ENCODE peak calls at places on chromosomes 3 and 15, in six cellular contexts. O is A549, U is HepG2, G is endothelial cell of umbilical vein, V is K562, R is GM12878. E is an unnamed sample.

GRCh38 chr3:27105904-27106303 is 263.3 kb downstream of the NEK10 start:
- DNase-seq in O (peak), U (no peak), G (no peak), V (no peak), R (no peak), E (no peak)

GRCh38 chr15:92463352-92463751 is 69.7 kb downstream of the ST8SIA2 start:
- DNase-seq in O (no peak), U (no peak), G (no peak), V (no peak), R (no peak), E (no peak)

GRCh38 chr3:98961161-98962155 is 60.0 kb upstream of the DCBLD2 start:
- DNase-seq in O (no peak), U (no peak), G (peak), V (no peak), R (no peak), E (no peak)

GRCh38 chr3:46690798-46691197 is 2.7 kb downstream of the ALS2CL start:
- DNase-seq in O (no peak), U (no peak), G (no peak), V (no peak), R (no peak), E (no peak)

GRCh38 chr3:165522371-165522770 is 314.9 kb downstream of the BCHE start:
- DNase-seq in O (no peak), U (no peak), G (no peak), V (no peak), R (no peak), E (no peak)

GRCh38 chr15:100934735-100935134 is 15.6 kb downstream of the LRRK1 start:
- DNase-seq in O (no peak), U (no peak), G (no peak), V (no peak), R (no peak), E (no peak)

GRCh38 chr15:40313531-40314398 is 6.0 kb upstream of the PLCB2 start:
- DNase-seq in O (no peak), U (peak), G (peak), V (no peak), R (no peak), E (peak)

GRCh38 chr3:127915115-127915936 is at the start of gene KBTBD12:
- DNase-seq in O (no peak), U (no peak), G (no peak), V (no peak), R (no peak), E (no peak)

GRCh38 chr3:23288286-23288685 is 85.2 kb downstream of the UBE2E2 start:
- DNase-seq in O (no peak), U (no peak), G (peak), V (no peak), R (no peak), E (no peak)

GRCh38 chr3:44136421-44136820 is 105.3 kb upstream of the TOPAZ1 start:
- DNase-seq in O (no peak), U (no peak), G (peak), V (no peak), R (no peak), E (peak)
- TF ChIP-seq MYC in O (no peak), U (no peak), G (no peak), V (no peak), R (no peak), E (no peak)

GRCh38 chr3:170992854-170993253 is 33.7 kb downstream of the SLC2A2 start:
- DNase-seq in O (no peak), U (no peak), G (no peak), V (no peak), R (no peak), E (no peak)

GRCh38 chr3:170989100-170989648 is 37.3 kb downstream of the SLC2A2 start:
- DNase-seq in O (no peak), U (no peak), G (no peak), V (no peak), R (no peak), E (no peak)

GRCh38 chr3:170988378-170988777 is 38.1 kb downstream of the SLC2A2 start:
- DNase-seq in O (no peak), U (no peak), G (no peak), V (no peak), R (no peak), E (no peak)

DNA sequence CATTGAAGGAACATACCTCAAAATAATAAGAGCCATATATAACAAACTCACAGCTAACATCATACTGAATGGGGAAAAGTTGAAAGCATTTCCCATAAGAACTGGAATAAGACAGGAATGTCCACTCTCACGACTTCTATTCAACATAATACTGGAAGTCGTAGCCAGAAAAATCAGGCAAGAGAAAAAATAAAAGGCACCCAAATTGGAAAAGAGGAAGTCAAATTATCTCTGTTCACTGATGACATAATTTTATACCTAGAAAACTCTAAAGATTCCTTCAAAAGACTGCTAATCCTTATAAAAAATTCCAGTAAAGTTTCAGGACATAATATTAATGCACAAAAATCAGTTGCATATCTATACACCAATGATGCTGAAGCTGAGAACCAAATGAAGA is 34.9 kb downstream of the SLC2A2 start:
- DNase-seq in O (no peak), U (no peak), G (no peak), V (no peak), R (no peak), E (no peak)
- TF ChIP-seq MAX in O (no peak), U (no peak), G (no peak), V (no peak), R (no peak), E (no peak)

DNA sequence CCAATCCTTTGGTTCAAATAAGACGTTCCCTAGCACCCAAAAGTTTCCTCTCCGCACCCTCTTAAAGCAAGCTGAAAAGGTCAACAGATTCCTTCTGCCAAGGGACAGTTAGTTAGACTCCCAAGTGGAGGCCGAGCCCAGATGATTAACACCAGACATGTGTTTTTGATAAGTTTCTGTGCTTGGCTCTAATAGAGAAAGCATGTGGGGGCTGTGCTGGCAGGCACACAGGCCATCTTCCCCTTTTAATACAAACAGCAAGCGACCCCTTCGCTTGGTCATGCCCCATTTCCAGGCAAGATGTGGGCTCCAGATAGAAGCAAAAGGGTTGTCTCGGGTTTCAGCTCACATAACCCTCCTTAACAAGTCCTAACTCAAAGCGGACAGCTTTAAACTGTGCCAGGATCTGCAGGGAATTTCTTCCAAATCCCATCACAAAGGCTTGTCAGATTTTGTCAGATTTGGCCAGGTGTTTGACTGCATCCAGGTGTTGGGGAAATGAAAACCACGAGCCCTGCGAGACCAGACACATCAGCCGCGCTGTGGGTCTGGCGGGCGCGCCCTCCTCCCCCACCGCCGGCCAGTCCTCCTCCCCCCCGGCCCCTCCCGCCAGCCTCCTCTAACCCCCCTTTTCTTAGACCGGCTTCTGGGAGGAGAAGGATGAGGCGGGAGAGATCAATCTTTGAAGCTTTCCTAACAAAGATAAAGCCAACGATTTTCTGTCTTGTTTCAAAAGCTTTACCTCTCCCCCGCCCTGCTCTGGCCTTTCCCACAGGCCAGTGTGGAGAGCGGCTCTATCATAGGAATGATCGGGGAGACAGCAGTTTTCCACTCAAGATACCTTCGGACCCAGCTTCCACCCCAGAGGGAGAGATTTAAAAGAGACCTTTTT is 3.4 kb downstream of the HES1 start:
- DNase-seq in O (no peak), U (peak), G (peak), V (peak), R (no peak), E (peak)
- TF ChIP-seq POLR2A in O (peak), U (peak), G (no peak), V (peak), R (no peak), E (peak)

DNA sequence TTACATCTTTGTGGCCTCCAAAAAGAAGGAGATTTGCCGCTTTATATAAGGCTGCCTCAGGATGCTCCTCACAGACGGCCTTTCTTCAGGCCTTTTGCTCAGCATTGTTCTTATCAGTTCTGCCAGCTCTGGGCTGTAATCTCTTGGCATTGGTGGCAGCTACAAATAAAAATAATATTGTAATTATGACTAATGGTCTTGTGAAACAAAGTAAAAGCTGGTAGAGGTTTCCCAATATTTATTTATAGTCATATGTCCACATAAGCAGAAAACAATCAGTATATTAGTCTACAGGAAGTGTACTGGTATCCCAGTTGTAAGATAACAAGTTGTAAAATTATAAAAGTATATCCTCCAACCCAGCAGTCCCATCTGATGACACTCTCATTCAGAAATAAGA is 7.3 kb downstream of the NEK4 start:
- DNase-seq in O (no peak), U (no peak), G (peak), V (no peak), R (no peak), E (no peak)
- TF ChIP-seq MYC in O (no peak), U (no peak), G (no peak), V (no peak), R (no peak), E (no peak)

GRCh38 chr3:129238945-129239705 is 10.3 kb upstream of the COPG1 start:
- DNase-seq in O (no peak), U (no peak), G (no peak), V (no peak), R (no peak), E (no peak)
- TF ChIP-seq MAX in O (no peak), U (no peak), G (no peak), V (no peak), R (no peak), E (no peak)

GRCh38 chr3:187957209-187957981 is 196.6 kb upstream of the LPP start:
- DNase-seq in O (no peak), U (no peak), G (no peak), V (no peak), R (no peak), E (no peak)
- TF ChIP-seq POLR2A in O (no peak), U (no peak), G (no peak), V (no peak), R (no peak), E (no peak)

DNA sequence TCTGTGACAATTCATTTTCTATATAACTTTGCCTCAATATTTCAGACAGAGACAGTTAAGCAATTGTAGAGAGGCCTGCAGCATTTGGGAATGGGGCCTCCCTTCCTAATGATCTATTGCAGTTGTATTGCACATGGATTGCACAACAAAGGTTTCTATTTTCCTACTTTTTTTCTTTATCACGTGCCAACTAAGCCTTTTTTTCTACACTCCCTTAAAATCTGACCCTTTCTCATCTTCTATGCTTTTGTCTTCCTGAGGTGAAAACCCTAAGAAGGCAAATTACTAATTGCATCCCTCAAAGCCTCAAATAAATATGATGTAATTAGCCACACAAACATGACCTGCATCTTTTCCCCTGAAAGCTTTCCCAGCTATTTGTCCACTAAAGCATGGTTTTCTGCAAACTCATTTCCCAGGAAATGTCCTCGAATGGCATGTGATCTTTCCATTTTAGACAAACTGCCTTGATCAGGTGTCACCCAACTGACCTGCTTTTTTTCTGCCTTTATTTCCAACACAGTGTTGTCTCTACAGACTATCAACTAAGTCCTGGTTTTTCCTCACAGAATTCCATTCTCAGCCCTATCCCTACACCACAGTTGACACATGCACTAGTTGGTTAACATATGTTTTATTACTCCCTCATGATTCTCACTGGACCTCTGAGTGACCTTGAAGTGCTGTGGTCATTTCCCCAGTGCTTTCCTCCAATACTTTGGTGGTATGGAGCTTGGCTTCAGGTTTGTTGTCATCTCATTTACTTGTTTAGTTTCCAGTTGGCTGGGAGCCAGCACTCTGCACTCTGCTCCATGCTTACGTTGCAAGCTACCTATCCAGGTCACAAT is 31.9 kb upstream of the TSC22D2 start:
- DNase-seq in O (no peak), U (peak), G (peak), V (no peak), R (no peak), E (peak)
- TF ChIP-seq MYC in O (no peak), U (no peak), G (no peak), V (no peak), R (no peak), E (no peak)

E was measured in NB4.